ENCODE peak calls at places on chromosomes 4 and X, in six cellular contexts. J is HS-5; X is GM20000; G is stimulated activated CD4-positive, alpha-beta T cell treated with anti-CD3 and anti-CD28 coated beads, Interleukin-2, amount 100 ng/mL, for 48 hours; E is iris pigment epithelial cell; M is C1 segment of cervical spinal cord. S is an unnamed sample.

GRCh38 chr4:110211007-110211769 is 12.8 kb upstream of the ELOVL6 start:
- DNase-seq in X (peak), E (peak), G (no peak), J (no peak), M (no peak), S (no peak)

GRCh38 chrX:93404121-93404520 is 269.3 kb downstream of the NAP1L3 start:
- DNase-seq in X (no peak), J (no peak), M (no peak), G (no peak), E (no peak), S (no peak)

GRCh38 chrX:70132244-70132643 is 1.0 kb upstream of the IGBP1 start:
- DNase-seq in X (no peak), M (no peak), G (no peak), E (no peak), J (no peak), S (no peak)

GRCh38 chrX:153061732-153062131 is 5.5 kb downstream of the PNMA3 start:
- DNase-seq in J (no peak), E (peak), X (no peak), G (no peak), M (no peak), S (no peak)

GRCh38 chrX:47586043-47586787 is 4.0 kb downstream of the TIMP1 start:
- DNase-seq in E (no peak), J (no peak), X (no peak), M (no peak), G (no peak), S (no peak)

GRCh38 chrX:43970528-43970927 is 2.7 kb downstream of the NDP start:
- DNase-seq in X (no peak), G (no peak), J (peak), M (no peak), E (no peak), S (no peak)

GRCh38 chr4:159516556-159516955 is 413.7 kb downstream of the RAPGEF2 start:
- DNase-seq in E (peak), M (no peak), X (no peak), G (no peak), J (peak), S (no peak)

GRCh38 chr4:2767705-2768074 is 11.6 kb upstream of the TNIP2 start:
- DNase-seq in J (no peak), G (no peak), E (no peak), X (no peak), M (no peak), S (no peak)

GRCh38 chr4:6750302-6751221 is 32.0 kb upstream of the KIAA0232 start:
- DNase-seq in M (no peak), X (no peak), G (no peak), J (no peak), E (no peak), S (no peak)

GRCh38 chr4:144423930-144424329 is 222.0 kb upstream of the HHIP start:
- DNase-seq in X (no peak), J (no peak), E (no peak), G (no peak), M (no peak), S (no peak)